ENCODE peak calls at places on chromosomes 1 and 21, in four cellular contexts. J is HL-60, L is Panc1, X is breast epithelium. Y is an unnamed sample.

GRCh38 chr1:209106237-209106741 is 477.2 kb upstream of the CAMK1G start:
- DNase-seq in J (no peak), L (no peak), X (no peak), Y (no peak)

GRCh38 chr1:165068716-165069115 is 287.8 kb downstream of the LMX1A start:
- DNase-seq in J (no peak), L (no peak), X (no peak), Y (no peak)

GRCh38 chr21:46604329-46604974 is 430 bp downstream of the S100B start:
- DNase-seq in J (no peak), L (no peak), X (no peak), Y (no peak)

GRCh38 chr1:182739545-182739944 is 50.0 kb upstream of the NPL start:
- DNase-seq in J (no peak), L (no peak), X (no peak), Y (no peak)

GRCh38 chr1:19222979-19223824 is 13.1 kb upstream of the UBR4 start:
- DNase-seq in J (no peak), L (no peak), X (no peak), Y (no peak)

GRCh38 chr1:8951246-8951645 is 5.6 kb downstream of the CA6 start:
- DNase-seq in J (no peak), L (no peak), X (no peak), Y (no peak)

GRCh38 chr1:151639466-151639865 is 27.6 kb downstream of the SNX27 start:
- DNase-seq in J (no peak), L (no peak), X (no peak), Y (no peak)

GRCh38 chr21:42079008-42079938 is 8.2 kb downstream of the UMODL1 start:
- DNase-seq in J (no peak), L (no peak), X (no peak), Y (no peak)

GRCh38 chr1:1839311-1839965 is 51.4 kb downstream of the GNB1 start:
- DNase-seq in J (no peak), L (no peak), X (no peak), Y (no peak)

GRCh38 chr1:1026599-1027413 is 6.9 kb downstream of the AGRN start:
- DNase-seq in J (no peak), L (no peak), X (no peak), Y (peak)

GRCh38 chr1:147211577-147211976 is 13.6 kb downstream of the FMO5 start:
- DNase-seq in J (no peak), L (no peak), X (no peak), Y (no peak)

GRCh38 chr1:160997323-160998038 is 23.5 kb downstream of the F11R start:
- DNase-seq in J (peak), L (no peak), X (no peak), Y (no peak)

GRCh38 chr1:247228133-247228532 is 27.7 kb upstream of the VN1R5 start:
- DNase-seq in J (no peak), L (no peak), X (no peak), Y (no peak)

GRCh38 chr1:150805899-150806298 is 2.2 kb downstream of the CTSK start:
- DNase-seq in J (no peak), L (no peak), X (no peak), Y (no peak)

GRCh38 chr1:42746436-42747105 is 6.5 kb upstream of the CLDN19 start:
- DNase-seq in J (no peak), L (no peak), X (no peak), Y (no peak)

GRCh38 chr1:161792740-161793139 is 26.6 kb downstream of the ATF6 start:
- DNase-seq in J (peak), L (peak), X (no peak), Y (peak)

GRCh38 chr21:17781524-17781923 is 37.6 kb downstream of the C21orf91 start:
- DNase-seq in J (no peak), L (no peak), X (no peak), Y (no peak)

GRCh38 chr1:8910914-8911313 is 32.4 kb upstream of the ENO1 start:
- DNase-seq in J (no peak), L (no peak), X (no peak), Y (no peak)

GRCh38 chr1:236154126-236154525 is 11.8 kb downstream of the GPR137B start:
- DNase-seq in J (no peak), L (no peak), X (no peak), Y (no peak)

GRCh38 chr1:26278835-26279597 is 870 bp upstream of the SH3BGRL3 start:
- DNase-seq in J (peak), L (no peak), X (no peak), Y (no peak)

GRCh38 chr1:94873520-94874351 is 53.2 kb downstream of the CNN3 start:
- DNase-seq in J (no peak), L (no peak), X (no peak), Y (no peak)

GRCh38 chr1:92752719-92753118 is 32.2 kb downstream of the EVI5 start:
- DNase-seq in J (no peak), L (no peak), X (no peak), Y (no peak)

GRCh38 chr1:8908388-8909151 is 30.1 kb upstream of the ENO1 start:
- DNase-seq in J (peak), L (no peak), X (no peak), Y (no peak)

GRCh38 chr1:203215573-203215972 is 13.9 kb downstream of the CHIT1 start:
- DNase-seq in J (peak), L (no peak), X (no peak), Y (no peak)

GRCh38 chr1:16128338-16128741 is 27.5 kb downstream of the EPHA2 start:
- DNase-seq in J (no peak), L (no peak), X (no peak), Y (no peak)

GRCh38 chr1:159981351-159982055 is 27.5 kb upstream of the SLAMF9 start:
- DNase-seq in J (no peak), L (no peak), X (no peak), Y (no peak)

GRCh38 chr21:42414928-42415769 is 11.4 kb downstream of the UBASH3A start:
- DNase-seq in J (no peak), L (no peak), X (no peak), Y (no peak)

GRCh38 chr1:227356582-227357228 is 38.4 kb upstream of the CDC42BPA start:
- DNase-seq in J (no peak), L (no peak), X (no peak), Y (peak)
- H3K4me3 ChIP-seq in J (no peak), L (no peak), X (no peak), Y (no peak)

GRCh38 chr1:184052750-184053149 is 1.2 kb downstream of the TSEN15 start:
- DNase-seq in J (no peak), L (no peak), X (no peak), Y (no peak)
- TF ChIP-seq POLR2AphosphoS5 in J (no peak), L (no peak), X (no peak), Y (no peak)

GRCh38 chr1:78619029-78619428 is 1.2 kb upstream of the IFI44L start:
- DNase-seq in J (no peak), L (no peak), X (no peak), Y (no peak)

GRCh38 chr1:78624035-78624434 is 3.8 kb downstream of the IFI44L start:
- DNase-seq in J (no peak), L (no peak), X (no peak), Y (no peak)

GRCh38 chr1:78619803-78620579 is at the start of gene IFI44L:
- DNase-seq in J (no peak), L (no peak), X (no peak), Y (peak)

GRCh38 chr1:78619446-78619802 is 824 bp upstream of the IFI44L start:
- DNase-seq in J (no peak), L (no peak), X (no peak), Y (no peak)

DNA sequence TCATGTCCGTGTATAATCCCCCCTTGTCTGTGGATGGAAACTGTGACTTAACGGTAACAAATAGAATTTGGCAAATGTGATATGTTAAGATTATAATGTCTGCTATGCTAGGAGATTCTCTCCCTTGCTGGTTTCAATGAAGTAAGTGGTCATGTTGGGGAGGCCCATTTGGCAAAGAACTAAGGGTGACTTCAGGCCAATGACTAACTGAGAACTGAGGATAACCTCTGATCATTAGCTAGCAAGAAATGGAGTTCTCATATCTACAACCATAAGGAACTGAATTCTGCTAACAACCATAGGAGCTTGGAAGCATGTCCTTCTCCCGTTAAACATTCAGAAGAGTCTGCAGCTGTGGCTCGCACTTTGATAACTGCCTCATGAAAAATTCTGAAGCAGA is 2.3 kb downstream of the IFI44L start:
- DNase-seq in J (no peak), L (no peak), X (no peak), Y (no peak)
- H3K4me3 ChIP-seq in J (no peak), L (no peak), X (no peak), Y (no peak)

GRCh38 chr21:36863260-36863659 is 103.2 kb downstream of the HLCS start:
- DNase-seq in J (no peak), L (no peak), X (no peak), Y (no peak)

GRCh38 chr21:36859744-36860501 is 106.5 kb downstream of the HLCS start:
- DNase-seq in J (peak), L (peak), X (no peak), Y (no peak)

GRCh38 chr21:36861595-36861883 is 104.9 kb downstream of the HLCS start:
- DNase-seq in J (no peak), L (no peak), X (no peak), Y (no peak)

GRCh38 chr21:36861924-36862323 is 104.5 kb downstream of the HLCS start:
- DNase-seq in J (no peak), L (no peak), X (no peak), Y (no peak)

GRCh38 chr21:36860736-36861594 is 105.5 kb downstream of the HLCS start:
- DNase-seq in J (no peak), L (no peak), X (no peak), Y (no peak)
- TF ChIP-seq POLR2AphosphoS5 in J (no peak), L (no peak), X (no peak), Y (no peak)

DNA sequence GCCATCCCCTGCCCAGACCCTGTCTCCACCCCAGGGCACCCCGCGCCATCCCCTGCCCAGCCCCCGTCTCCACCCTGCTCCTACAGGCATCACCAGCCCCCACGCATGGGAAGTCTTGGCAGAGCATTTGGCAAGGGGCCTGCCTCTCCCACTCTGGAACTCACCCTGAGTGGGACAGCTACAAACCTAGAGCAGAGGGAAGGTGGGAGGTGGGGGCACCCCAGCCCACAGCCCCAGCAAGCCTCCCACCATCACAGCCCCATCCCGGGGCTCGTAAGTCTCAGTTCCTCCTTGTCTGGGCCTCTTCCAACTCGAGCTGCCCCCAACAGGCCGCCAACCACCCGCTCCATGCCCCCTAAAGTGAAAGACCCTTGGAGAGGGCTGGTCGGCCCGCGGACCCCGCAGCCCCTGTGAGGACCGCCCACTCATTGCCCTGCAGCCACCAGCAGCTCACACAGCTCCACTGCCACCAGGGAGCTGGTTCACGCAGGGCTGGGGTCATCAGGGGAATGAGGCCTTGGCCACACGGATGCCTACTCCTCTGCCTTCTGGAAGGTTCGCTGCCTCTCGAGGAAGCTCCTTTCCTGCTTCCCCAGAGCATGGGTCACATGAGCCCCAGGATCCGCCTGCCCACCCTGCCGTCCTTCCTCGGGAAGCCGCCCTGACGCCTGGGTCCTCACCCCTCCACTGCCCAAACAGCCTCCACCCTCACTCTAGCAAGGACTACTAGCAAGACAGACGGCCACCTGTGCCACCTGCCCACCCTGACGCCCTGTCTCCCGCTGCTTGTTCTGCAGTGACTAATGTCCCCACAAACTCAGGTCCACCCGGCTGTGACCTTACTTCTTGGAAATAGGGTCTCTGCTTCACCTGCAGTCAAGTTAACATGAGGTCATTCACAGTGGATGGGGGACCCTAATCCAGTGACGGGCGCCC is 14.4 kb downstream of the MEGF6 start:
- DNase-seq in J (no peak), L (no peak), X (no peak), Y (no peak)
- H3K4me3 ChIP-seq in J (no peak), L (no peak), X (no peak), Y (no peak)

GRCh38 chr1:39656416-39656815 is 15.5 kb downstream of the NT5C1A start:
- DNase-seq in J (no peak), L (no peak), X (no peak), Y (no peak)
- TF ChIP-seq POLR2AphosphoS5 in J (no peak), L (no peak), X (no peak), Y (no peak)

GRCh38 chr1:55930931-55931271 is 648.5 kb downstream of the PLPP3 start:
- DNase-seq in J (no peak), L (no peak), X (no peak), Y (no peak)

GRCh38 chr1:55931272-55931940 is 648.0 kb downstream of the PLPP3 start:
- DNase-seq in J (no peak), L (no peak), X (no peak), Y (no peak)

GRCh38 chr1:55926906-55927471 is 652.4 kb downstream of the PLPP3 start:
- DNase-seq in J (no peak), L (no peak), X (no peak), Y (no peak)

GRCh38 chr1:55929652-55930051 is 649.7 kb downstream of the PLPP3 start:
- DNase-seq in J (no peak), L (no peak), X (no peak), Y (no peak)

DNA sequence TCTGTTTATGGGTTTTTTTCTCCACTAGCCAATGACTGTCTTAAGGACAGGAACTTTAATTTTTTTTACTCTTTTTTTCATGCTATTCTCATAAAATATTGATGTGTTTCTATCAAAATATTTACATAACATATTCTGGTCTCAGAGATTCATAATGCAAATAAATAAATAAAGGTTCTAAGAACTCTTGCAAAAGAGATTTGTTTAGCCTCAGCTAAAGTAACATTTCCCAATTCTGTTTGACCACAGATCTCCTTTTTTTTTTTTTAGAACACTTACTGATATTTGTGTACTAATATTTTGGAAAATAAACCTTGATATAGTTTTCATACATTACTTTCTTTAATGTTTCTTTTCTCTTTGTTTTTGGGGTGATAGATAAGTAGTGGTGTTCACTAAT is 651.4 kb downstream of the PLPP3 start:
- DNase-seq in J (no peak), L (no peak), X (no peak), Y (no peak)
- H3K4me3 ChIP-seq in J (no peak), L (no peak), X (no peak), Y (no peak)

GRCh38 chr1:59375321-59376220 is 78.7 kb downstream of the FGGY start:
- DNase-seq in J (no peak), L (peak), X (no peak), Y (no peak)
- TF ChIP-seq POLR2AphosphoS5 in J (no peak), L (no peak), X (no peak), Y (no peak)